ENCODE peak calls at places on chromosomes 2 and 18, in ten cellular contexts. One of them, this sample, is unnamed.

GRCh38 chr2:182187130-182187529 is 201.5 kb downstream of the PPP1R1C start:
- DNase-seq in ovary: no peak
- DNase-seq in HL-60: no peak
- DNase-seq in fibroblast of villous mesenchyme: no peak
- DNase-seq in thoracic aorta: no peak
- DNase-seq in CD8-positive, alpha-beta memory T cell: no peak
- DNase-seq in fibroblast of the aortic adventitia: no peak
- DNase-seq in foreskin fibroblast: no peak
- DNase-seq in aorta: no peak
- DNase-seq in NT2/D1: no peak
- DNase-seq in this sample: no peak

GRCh38 chr2:230677182-230677946 is 35.3 kb upstream of the CAB39 start:
- DNase-seq in ovary: no peak
- DNase-seq in HL-60: no peak
- DNase-seq in fibroblast of villous mesenchyme: no peak
- DNase-seq in thoracic aorta: no peak
- DNase-seq in CD8-positive, alpha-beta memory T cell: no peak
- DNase-seq in fibroblast of the aortic adventitia: peak; percentile 61
- DNase-seq in foreskin fibroblast: peak; percentile 80
- DNase-seq in aorta: no peak
- DNase-seq in NT2/D1: no peak
- DNase-seq in this sample: no peak

GRCh38 chr2:168538534-168538933 is 82.5 kb downstream of the CERS6 start:
- DNase-seq in ovary: no peak
- DNase-seq in HL-60: no peak
- DNase-seq in fibroblast of villous mesenchyme: no peak
- DNase-seq in thoracic aorta: no peak
- DNase-seq in CD8-positive, alpha-beta memory T cell: no peak
- DNase-seq in fibroblast of the aortic adventitia: no peak
- DNase-seq in foreskin fibroblast: no peak
- DNase-seq in aorta: no peak
- DNase-seq in NT2/D1: no peak
- DNase-seq in this sample: no peak

GRCh38 chr2:223247136-223247535 is 195.1 kb downstream of the KCNE4 start:
- DNase-seq in ovary: no peak
- DNase-seq in HL-60: peak; percentile 22
- DNase-seq in fibroblast of villous mesenchyme: peak; percentile 54
- DNase-seq in thoracic aorta: no peak
- DNase-seq in CD8-positive, alpha-beta memory T cell: no peak
- DNase-seq in fibroblast of the aortic adventitia: peak; percentile 60
- DNase-seq in foreskin fibroblast: peak; percentile 69
- DNase-seq in aorta: no peak
- DNase-seq in NT2/D1: peak; percentile 18
- DNase-seq in this sample: no peak

GRCh38 chr2:190511104-190511503 is 23.4 kb downstream of the NEMP2 start:
- DNase-seq in ovary: no peak
- DNase-seq in HL-60: no peak
- DNase-seq in fibroblast of villous mesenchyme: peak; percentile 54
- DNase-seq in thoracic aorta: no peak
- DNase-seq in CD8-positive, alpha-beta memory T cell: no peak
- DNase-seq in fibroblast of the aortic adventitia: peak; percentile 74
- DNase-seq in foreskin fibroblast: peak; percentile 65
- DNase-seq in aorta: no peak
- DNase-seq in NT2/D1: no peak
- DNase-seq in this sample: no peak

GRCh38 chr2:233832869-233833812 is 21.2 kb downstream of the HJURP start:
- DNase-seq in ovary: no peak
- DNase-seq in HL-60: no peak
- DNase-seq in fibroblast of villous mesenchyme: peak; percentile 63
- DNase-seq in thoracic aorta: no peak
- DNase-seq in CD8-positive, alpha-beta memory T cell: no peak
- DNase-seq in fibroblast of the aortic adventitia: peak; percentile 88
- DNase-seq in foreskin fibroblast: peak; percentile 47
- DNase-seq in aorta: peak; percentile 63
- DNase-seq in NT2/D1: peak; percentile 25
- DNase-seq in this sample: no peak

GRCh38 chr18:38545071-38545470 is 979.5 kb upstream of the CELF4 start:
- DNase-seq in ovary: no peak
- DNase-seq in HL-60: no peak
- DNase-seq in fibroblast of villous mesenchyme: no peak
- DNase-seq in thoracic aorta: no peak
- DNase-seq in CD8-positive, alpha-beta memory T cell: no peak
- DNase-seq in fibroblast of the aortic adventitia: no peak
- DNase-seq in foreskin fibroblast: no peak
- DNase-seq in aorta: no peak
- DNase-seq in NT2/D1: peak; percentile 8
- DNase-seq in this sample: no peak

GRCh38 chr18:74217476-74218143 is 69.3 kb downstream of the TIMM21 start:
- DNase-seq in ovary: no peak
- DNase-seq in HL-60: peak; percentile 37
- DNase-seq in fibroblast of villous mesenchyme: no peak
- DNase-seq in thoracic aorta: no peak
- DNase-seq in CD8-positive, alpha-beta memory T cell: no peak
- DNase-seq in fibroblast of the aortic adventitia: no peak
- DNase-seq in foreskin fibroblast: no peak
- DNase-seq in aorta: no peak
- DNase-seq in NT2/D1: no peak
- DNase-seq in this sample: no peak

GRCh38 chr2:47225061-47225783 is 70.1 kb upstream of the STPG4 start:
- DNase-seq in ovary: peak; percentile 80
- DNase-seq in HL-60: no peak
- DNase-seq in fibroblast of villous mesenchyme: peak; percentile 98
- DNase-seq in thoracic aorta: no peak
- DNase-seq in CD8-positive, alpha-beta memory T cell: no peak
- DNase-seq in fibroblast of the aortic adventitia: peak; percentile 73
- DNase-seq in foreskin fibroblast: peak; percentile 90
- DNase-seq in aorta: peak; percentile 84
- DNase-seq in NT2/D1: no peak
- DNase-seq in this sample: peak; percentile 73

GRCh38 chr2:233236820-233237589 is 14.5 kb upstream of the ATG16L1 start:
- DNase-seq in ovary: no peak
- DNase-seq in HL-60: no peak
- DNase-seq in fibroblast of villous mesenchyme: no peak
- DNase-seq in thoracic aorta: no peak
- DNase-seq in CD8-positive, alpha-beta memory T cell: no peak
- DNase-seq in fibroblast of the aortic adventitia: no peak
- DNase-seq in foreskin fibroblast: no peak
- DNase-seq in aorta: no peak
- DNase-seq in NT2/D1: no peak
- DNase-seq in this sample: no peak

GRCh38 chr2:43158259-43158880 is 68.0 kb downstream of the ZFP36L2 start:
- DNase-seq in ovary: peak; percentile 75
- DNase-seq in HL-60: peak; percentile 79
- DNase-seq in fibroblast of villous mesenchyme: peak; percentile 76
- DNase-seq in thoracic aorta: peak; percentile 70
- DNase-seq in CD8-positive, alpha-beta memory T cell: no peak
- DNase-seq in fibroblast of the aortic adventitia: peak; percentile 88
- DNase-seq in foreskin fibroblast: peak; percentile 92
- DNase-seq in aorta: peak; percentile 87
- DNase-seq in NT2/D1: no peak
- DNase-seq in this sample: peak; percentile 59
- H3K4me3 ChIP-seq in ovary: no peak overlapping the region
- H3K4me3 ChIP-seq in HL-60: no peak overlapping the region
- H3K4me3 ChIP-seq in fibroblast of villous mesenchyme: no peak overlapping the region
- H3K4me3 ChIP-seq in thoracic aorta: peak overlapping the region; percentile 29
- H3K4me3 ChIP-seq in CD8-positive, alpha-beta memory T cell: peak overlapping the region; percentile 7
- H3K4me3 ChIP-seq in fibroblast of the aortic adventitia: no peak overlapping the region
- H3K4me3 ChIP-seq in foreskin fibroblast: no peak overlapping the region
- H3K4me3 ChIP-seq in aorta: no peak overlapping the region
- H3K4me3 ChIP-seq in NT2/D1: no peak overlapping the region
- H3K4me3 ChIP-seq in this sample: peak overlapping the region; percentile 29

GRCh38 chr18:49071776-49072175 is 121.0 kb upstream of the SMAD7 start:
- DNase-seq in ovary: no peak
- DNase-seq in HL-60: no peak
- DNase-seq in fibroblast of villous mesenchyme: no peak
- DNase-seq in thoracic aorta: no peak
- DNase-seq in CD8-positive, alpha-beta memory T cell: no peak
- DNase-seq in fibroblast of the aortic adventitia: no peak
- DNase-seq in foreskin fibroblast: no peak
- DNase-seq in aorta: no peak
- DNase-seq in NT2/D1: no peak
- DNase-seq in this sample: no peak

GRCh38 chr18:49072524-49072934 is 121.8 kb upstream of the SMAD7 start:
- DNase-seq in ovary: no peak
- DNase-seq in HL-60: no peak
- DNase-seq in fibroblast of villous mesenchyme: no peak
- DNase-seq in thoracic aorta: no peak
- DNase-seq in CD8-positive, alpha-beta memory T cell: no peak
- DNase-seq in fibroblast of the aortic adventitia: peak; percentile 87
- DNase-seq in foreskin fibroblast: no peak
- DNase-seq in aorta: no peak
- DNase-seq in NT2/D1: no peak
- DNase-seq in this sample: no peak

GRCh38 chr18:49073431-49073830 is 122.7 kb upstream of the SMAD7 start:
- DNase-seq in ovary: no peak
- DNase-seq in HL-60: no peak
- DNase-seq in fibroblast of villous mesenchyme: no peak
- DNase-seq in thoracic aorta: no peak
- DNase-seq in CD8-positive, alpha-beta memory T cell: no peak
- DNase-seq in fibroblast of the aortic adventitia: peak; percentile 26
- DNase-seq in foreskin fibroblast: no peak
- DNase-seq in aorta: no peak
- DNase-seq in NT2/D1: no peak
- DNase-seq in this sample: no peak

GRCh38 chr18:49074505-49074904 is 123.7 kb upstream of the SMAD7 start:
- DNase-seq in ovary: no peak
- DNase-seq in HL-60: no peak
- DNase-seq in fibroblast of villous mesenchyme: no peak
- DNase-seq in thoracic aorta: no peak
- DNase-seq in CD8-positive, alpha-beta memory T cell: no peak
- DNase-seq in fibroblast of the aortic adventitia: no peak
- DNase-seq in foreskin fibroblast: no peak
- DNase-seq in aorta: no peak
- DNase-seq in NT2/D1: no peak
- DNase-seq in this sample: no peak

GRCh38 chr18:49072940-49073339 is 122.2 kb upstream of the SMAD7 start:
- DNase-seq in ovary: no peak
- DNase-seq in HL-60: no peak
- DNase-seq in fibroblast of villous mesenchyme: no peak
- DNase-seq in thoracic aorta: no peak
- DNase-seq in CD8-positive, alpha-beta memory T cell: no peak
- DNase-seq in fibroblast of the aortic adventitia: peak; percentile 46
- DNase-seq in foreskin fibroblast: no peak
- DNase-seq in aorta: no peak
- DNase-seq in NT2/D1: no peak
- DNase-seq in this sample: no peak
- H3K4me3 ChIP-seq in ovary: no peak overlapping the region
- H3K4me3 ChIP-seq in HL-60: no peak overlapping the region
- H3K4me3 ChIP-seq in fibroblast of villous mesenchyme: no peak overlapping the region
- H3K4me3 ChIP-seq in thoracic aorta: peak overlapping the region; percentile 57
- H3K4me3 ChIP-seq in CD8-positive, alpha-beta memory T cell: no peak overlapping the region
- H3K4me3 ChIP-seq in fibroblast of the aortic adventitia: peak overlapping the region; percentile 45
- H3K4me3 ChIP-seq in foreskin fibroblast: no peak overlapping the region
- H3K4me3 ChIP-seq in aorta: no peak overlapping the region
- H3K4me3 ChIP-seq in NT2/D1: no peak overlapping the region
- H3K4me3 ChIP-seq in this sample: peak overlapping the region; percentile 30

GRCh38 chr2:209973328-209973727 is 29.1 kb upstream of the RPE start:
- DNase-seq in ovary: no peak
- DNase-seq in HL-60: no peak
- DNase-seq in fibroblast of villous mesenchyme: peak; percentile 13
- DNase-seq in thoracic aorta: no peak
- DNase-seq in CD8-positive, alpha-beta memory T cell: no peak
- DNase-seq in fibroblast of the aortic adventitia: no peak
- DNase-seq in foreskin fibroblast: peak; percentile 33
- DNase-seq in aorta: no peak
- DNase-seq in NT2/D1: no peak
- DNase-seq in this sample: no peak
- H3K4me3 ChIP-seq in ovary: no peak overlapping the region
- H3K4me3 ChIP-seq in HL-60: no peak overlapping the region
- H3K4me3 ChIP-seq in fibroblast of villous mesenchyme: no peak overlapping the region
- H3K4me3 ChIP-seq in thoracic aorta: no peak overlapping the region
- H3K4me3 ChIP-seq in CD8-positive, alpha-beta memory T cell: no peak overlapping the region
- H3K4me3 ChIP-seq in fibroblast of the aortic adventitia: no peak overlapping the region
- H3K4me3 ChIP-seq in foreskin fibroblast: no peak overlapping the region
- H3K4me3 ChIP-seq in aorta: no peak overlapping the region
- H3K4me3 ChIP-seq in NT2/D1: no peak overlapping the region
- H3K4me3 ChIP-seq in this sample: no peak overlapping the region

GRCh38 chr2:137157851-137158250 is 392.5 kb downstream of the THSD7B start:
- DNase-seq in ovary: no peak
- DNase-seq in HL-60: no peak
- DNase-seq in fibroblast of villous mesenchyme: no peak
- DNase-seq in thoracic aorta: no peak
- DNase-seq in CD8-positive, alpha-beta memory T cell: no peak
- DNase-seq in fibroblast of the aortic adventitia: no peak
- DNase-seq in foreskin fibroblast: no peak
- DNase-seq in aorta: no peak
- DNase-seq in NT2/D1: no peak
- DNase-seq in this sample: no peak

GRCh38 chr2:137155351-137156104 is 390.2 kb downstream of the THSD7B start:
- DNase-seq in ovary: no peak
- DNase-seq in HL-60: no peak
- DNase-seq in fibroblast of villous mesenchyme: peak; percentile 3
- DNase-seq in thoracic aorta: no peak
- DNase-seq in CD8-positive, alpha-beta memory T cell: no peak
- DNase-seq in fibroblast of the aortic adventitia: peak; percentile 56
- DNase-seq in foreskin fibroblast: peak; percentile 59
- DNase-seq in aorta: no peak
- DNase-seq in NT2/D1: no peak
- DNase-seq in this sample: no peak

GRCh38 chr2:137165968-137166367 is 400.6 kb downstream of the THSD7B start:
- DNase-seq in ovary: no peak
- DNase-seq in HL-60: no peak
- DNase-seq in fibroblast of villous mesenchyme: no peak
- DNase-seq in thoracic aorta: no peak
- DNase-seq in CD8-positive, alpha-beta memory T cell: no peak
- DNase-seq in fibroblast of the aortic adventitia: no peak
- DNase-seq in foreskin fibroblast: no peak
- DNase-seq in aorta: no peak
- DNase-seq in NT2/D1: no peak
- DNase-seq in this sample: no peak

DNA sequence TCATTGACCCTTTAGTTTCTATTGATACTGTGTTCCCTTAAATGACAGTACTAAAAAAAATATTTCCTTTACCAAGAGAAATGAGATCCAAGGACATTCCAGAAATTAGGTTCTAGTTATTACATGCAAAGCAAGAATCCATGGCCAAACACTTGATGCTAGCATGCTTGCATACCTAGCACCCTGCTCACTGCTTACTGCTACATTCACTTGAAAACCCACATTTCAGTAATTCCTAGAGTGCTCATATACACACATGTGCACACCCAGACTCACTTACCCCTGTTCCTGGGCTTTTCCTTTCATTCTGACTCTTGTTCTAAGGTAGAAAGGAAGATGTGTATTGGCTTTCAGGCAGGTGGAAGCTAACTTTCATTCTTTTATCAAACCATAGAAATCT is 395.9 kb downstream of the THSD7B start:
- DNase-seq in ovary: no peak
- DNase-seq in HL-60: no peak
- DNase-seq in fibroblast of villous mesenchyme: no peak
- DNase-seq in thoracic aorta: no peak
- DNase-seq in CD8-positive, alpha-beta memory T cell: no peak
- DNase-seq in fibroblast of the aortic adventitia: no peak
- DNase-seq in foreskin fibroblast: peak; percentile 12
- DNase-seq in aorta: no peak
- DNase-seq in NT2/D1: no peak
- DNase-seq in this sample: no peak
- H3K4me3 ChIP-seq in ovary: no peak overlapping the region
- H3K4me3 ChIP-seq in HL-60: no peak overlapping the region
- H3K4me3 ChIP-seq in fibroblast of villous mesenchyme: no peak overlapping the region
- H3K4me3 ChIP-seq in thoracic aorta: no peak overlapping the region
- H3K4me3 ChIP-seq in CD8-positive, alpha-beta memory T cell: no peak overlapping the region
- H3K4me3 ChIP-seq in fibroblast of the aortic adventitia: no peak overlapping the region
- H3K4me3 ChIP-seq in foreskin fibroblast: no peak overlapping the region
- H3K4me3 ChIP-seq in aorta: no peak overlapping the region
- H3K4me3 ChIP-seq in NT2/D1: no peak overlapping the region
- H3K4me3 ChIP-seq in this sample: no peak overlapping the region

This sample was measured in left ventricle myocardium inferior.